ENCODE peak calls at places on chromosomes 6 and 20, in four cellular contexts. W, J, M and N are unnamed samples.

GRCh38 chr20:53911301-53911700 is 159.1 kb downstream of the BCAS1 start:
- DNase-seq in W (no peak), J (no peak), M (no peak), N (no peak)

GRCh38 chr6:143802833-143803565 is 40.1 kb upstream of the LTV1 start:
- DNase-seq in W (no peak), J (no peak), M (no peak), N (peak)

GRCh38 chr6:4612636-4613171 is 163.5 kb upstream of the CDYL start:
- DNase-seq in W (no peak), J (no peak), M (no peak), N (peak)

GRCh38 chr6:32086661-32087573 is 22.2 kb downstream of the TNXB start:
- DNase-seq in W (peak), J (no peak), M (no peak), N (peak)

GRCh38 chr20:373171-373890 is 7.2 kb upstream of the TRIB3 start:
- DNase-seq in W (no peak), J (peak), M (peak), N (peak)

GRCh38 chr6:152343735-152344360 is 293.3 kb downstream of the SYNE1 start:
- DNase-seq in W (no peak), J (no peak), M (no peak), N (no peak)

GRCh38 chr20:2692036-2692885 is at the start of gene EBF4:
- DNase-seq in W (peak), J (peak), M (peak), N (no peak)

GRCh38 chr20:49877254-49877990 is 37.9 kb downstream of the SPATA2 start:
- DNase-seq in W (no peak), J (no peak), M (peak), N (no peak)

GRCh38 chr20:54345301-54345724 is 130.1 kb upstream of the DOK5 start:
- DNase-seq in W (no peak), J (no peak), M (no peak), N (peak)

GRCh38 chr20:46840054-46840729 is 54.5 kb upstream of the EYA2 start:
- DNase-seq in W (no peak), J (no peak), M (no peak), N (no peak)

GRCh38 chr20:62088258-62089127 is 22.8 kb upstream of the TAF4 start:
- DNase-seq in W (no peak), J (no peak), M (peak), N (peak)

GRCh38 chr20:48273843-48274242 is 488.6 kb upstream of the SULF2 start:
- DNase-seq in W (no peak), J (no peak), M (no peak), N (no peak)

GRCh38 chr20:598133-598881 is 11.8 kb downstream of the TCF15 start:
- DNase-seq in W (no peak), J (no peak), M (no peak), N (no peak)

GRCh38 chr6:82954937-82955577 is 110.6 kb downstream of the UBE3D start:
- DNase-seq in W (no peak), J (no peak), M (no peak), N (peak)

GRCh38 chr6:41731561-41732086 is 3.8 kb downstream of the TFEB start:
- DNase-seq in W (no peak), J (no peak), M (no peak), N (no peak)

GRCh38 chr6:124742971-124743370 is 219.3 kb upstream of the RNF217 start:
- DNase-seq in W (no peak), J (no peak), M (no peak), N (no peak)

GRCh38 chr20:46307139-46307998 is 929 bp downstream of the CDH22 start:
- DNase-seq in W (peak), J (peak), M (peak), N (peak)

GRCh38 chr6:104123227-104123626 is 736.5 kb downstream of the HACE1 start:
- DNase-seq in W (peak), J (peak), M (peak), N (no peak)

GRCh38 chr6:17628873-17629272 is 28.8 kb downstream of the FAM8A1 start:
- DNase-seq in W (no peak), J (no peak), M (no peak), N (no peak)

GRCh38 chr6:17622144-17622543 is 22.0 kb downstream of the FAM8A1 start:
- DNase-seq in W (no peak), J (no peak), M (peak), N (no peak)

GRCh38 chr6:17629824-17630510 is 29.9 kb downstream of the FAM8A1 start:
- DNase-seq in W (no peak), J (no peak), M (no peak), N (no peak)

GRCh38 chr6:17621003-17621402 is 20.9 kb downstream of the FAM8A1 start:
- DNase-seq in W (no peak), J (no peak), M (no peak), N (no peak)

GRCh38 chr6:17624396-17624795 is 24.3 kb downstream of the FAM8A1 start:
- DNase-seq in W (no peak), J (no peak), M (no peak), N (no peak)
- H3K56ac ChIP-seq in W (no peak), J (no peak), M (no peak), N (no peak)

DNA sequence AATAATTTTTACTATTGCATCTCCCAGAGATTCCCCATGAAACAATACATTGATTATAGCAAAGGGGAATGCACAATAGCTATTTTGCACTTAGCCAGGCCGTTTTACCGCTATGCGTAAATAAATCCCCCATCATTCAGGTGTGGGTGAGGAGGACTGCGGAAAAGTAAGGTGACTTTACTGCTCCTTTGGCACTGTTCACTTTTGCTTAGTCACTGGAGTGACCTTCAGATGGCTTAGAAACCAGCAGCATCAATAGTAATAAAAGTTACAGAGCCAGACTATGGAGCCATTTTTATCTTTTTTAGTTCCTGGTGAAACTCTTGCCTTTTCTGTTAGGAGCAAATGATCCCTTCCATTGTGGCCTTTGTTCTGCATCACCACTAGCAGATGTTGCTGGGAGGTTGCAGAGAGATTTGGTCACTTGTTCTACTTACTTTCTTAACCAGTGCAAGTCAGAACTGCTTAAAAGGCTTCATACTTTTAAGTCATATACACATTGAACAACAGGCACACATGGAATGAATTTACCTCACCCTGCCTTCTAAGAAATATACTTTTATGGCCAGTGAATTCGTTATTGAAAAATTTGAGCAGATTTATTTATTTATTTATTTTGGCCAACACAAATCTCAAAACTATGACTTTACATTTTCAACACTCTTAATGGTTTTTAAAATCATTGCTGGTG is 12.1 kb upstream of the BTBD3 start:
- DNase-seq in W (no peak), J (no peak), M (no peak), N (peak)
- H4K8ac ChIP-seq in W (no peak), J (no peak), M (no peak), N (no peak)

GRCh38 chr6:139194740-139195139 is 59.9 kb downstream of the HECA start:
- DNase-seq in W (no peak), J (no peak), M (peak), N (no peak)
- H3K56ac ChIP-seq in W (no peak), J (no peak), M (no peak), N (no peak)

DNA sequence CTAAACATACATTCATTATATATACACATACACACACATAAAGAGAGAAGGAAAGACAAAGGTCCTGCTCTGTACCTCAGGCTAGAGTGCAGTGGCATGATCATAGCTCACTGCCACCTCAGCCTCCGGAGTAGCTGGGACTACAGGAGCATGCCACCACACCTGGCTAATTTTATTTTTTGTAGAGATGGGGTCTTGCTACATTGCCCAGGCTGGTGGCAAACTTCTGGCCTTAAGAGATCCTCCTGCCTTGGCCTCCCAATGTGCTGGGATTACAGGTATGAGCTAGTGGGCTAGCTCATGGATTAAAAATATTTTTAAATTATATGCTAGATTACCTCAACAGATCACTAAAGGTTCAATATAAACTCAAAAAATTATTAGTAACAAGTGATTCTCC is 30.3 kb downstream of the NUDT3 start:
- DNase-seq in W (no peak), J (no peak), M (no peak), N (no peak)
- H4K8ac ChIP-seq in W (no peak), J (no peak), M (no peak), N (no peak)